ENCODE peak calls at places on chromosomes 2 and 18, in five cellular contexts. V is IMR-90, A is neuronal stem cell, X is mesenchymal stem cell, D is H1. L is an unnamed sample.

GRCh38 chr2:204357175-204357695 is 188.0 kb upstream of the PARD3B start:
- DNase-seq in X (no peak), V (no peak), D (no peak), A (no peak), L (no peak)

GRCh38 chr18:3226048-3226447 is 6.3 kb upstream of the MYOM1 start:
- DNase-seq in V (no peak), X (no peak), A (no peak), D (no peak), L (no peak)

GRCh38 chr2:39735648-39736047 is 43.4 kb downstream of the THUMPD2 start:
- DNase-seq in A (no peak), D (no peak), X (no peak), V (no peak), L (no peak)

GRCh38 chr18:23355206-23355605 is 97.9 kb upstream of the RIOK3 start:
- DNase-seq in X (no peak), V (no peak), D (no peak), A (no peak), L (no peak)

GRCh38 chr2:28233070-28233718 is 159.5 kb upstream of the FOSL2 start:
- DNase-seq in X (peak), D (no peak), A (no peak), V (peak), L (no peak)

GRCh38 chr2:162069200-162069910 is 4.7 kb downstream of the DPP4 start:
- DNase-seq in D (no peak), V (peak), A (no peak), X (no peak), L (no peak)

GRCh38 chr2:119683074-119683716 is 4.2 kb downstream of the TMEM177 start:
- DNase-seq in D (no peak), A (no peak), V (no peak), X (no peak), L (no peak)

GRCh38 chr2:31000970-31001369 is 137.3 kb downstream of the GALNT14 start:
- DNase-seq in V (no peak), A (no peak), D (no peak), X (no peak), L (no peak)

GRCh38 chr2:12982149-12982584 is 265.4 kb downstream of the TRIB2 start:
- DNase-seq in V (peak), D (no peak), A (no peak), X (no peak), L (no peak)

GRCh38 chr2:218959761-218960195 is 312 bp downstream of the CDK5R2 start:
- DNase-seq in V (no peak), D (no peak), X (no peak), A (no peak), L (peak)

GRCh38 chr2:202017940-202018339 is 15.7 kb upstream of the FZD7 start:
- DNase-seq in V (no peak), A (no peak), X (no peak), D (no peak), L (no peak)

GRCh38 chr2:17646096-17646554 is 105.6 kb downstream of the VSNL1 start:
- DNase-seq in A (peak), X (peak), D (no peak), V (peak), L (no peak)

GRCh38 chr18:32893915-32894314 is 121.1 kb upstream of the KLHL14 start:
- DNase-seq in X (no peak), A (no peak), D (no peak), V (no peak), L (no peak)

GRCh38 chr18:58754544-58755068 is 83.3 kb downstream of the MALT1 start:
- DNase-seq in X (no peak), A (no peak), D (no peak), V (no peak), L (no peak)

GRCh38 chr2:62197017-62197586 is 1.2 kb downstream of the B3GNT2 start:
- DNase-seq in X (no peak), V (no peak), A (peak), D (no peak), L (no peak)

GRCh38 chr2:224276251-224276650 is 125.7 kb downstream of the FAM124B start:
- DNase-seq in D (no peak), A (no peak), X (no peak), V (no peak), L (no peak)

GRCh38 chr18:39341106-39341505 is 1775.5 kb upstream of the CELF4 start:
- DNase-seq in A (no peak), V (no peak), X (no peak), D (no peak), L (no peak)

GRCh38 chr2:210195066-210195852 is 24.1 kb upstream of the KANSL1L start:
- DNase-seq in A (no peak), V (peak), X (peak), D (no peak), L (no peak)

GRCh38 chr2:216633616-216634316 is 546 bp downstream of the IGFBP2 start:
- DNase-seq in A (no peak), D (no peak), X (peak), V (no peak), L (peak)

GRCh38 chr2:59567115-59567514 is 986.3 kb downstream of the BCL11A start:
- DNase-seq in D (no peak), A (no peak), X (no peak), V (no peak), L (no peak)

GRCh38 chr2:109085912-109086742 is 42.9 kb upstream of the SH3RF3 start:
- DNase-seq in D (no peak), A (no peak), V (no peak), X (no peak), L (no peak)

GRCh38 chr2:176066645-176067586 is 16.8 kb downstream of the EVX2 start:
- DNase-seq in V (no peak), A (no peak), D (no peak), X (no peak), L (peak)

GRCh38 chr2:33115196-33115595 is 168.4 kb downstream of the LTBP1 start:
- DNase-seq in X (no peak), D (no peak), V (no peak), A (no peak), L (no peak)

GRCh38 chr2:25090801-25091200 is 48.9 kb downstream of the EFR3B start:
- DNase-seq in A (no peak), D (no peak), X (no peak), V (no peak), L (no peak)

GRCh38 chr2:189913851-189914250 is 129.6 kb downstream of the PMS1 start:
- DNase-seq in X (no peak), V (no peak), A (no peak), D (no peak), L (no peak)

GRCh38 chr18:74217476-74218143 is 69.3 kb downstream of the TIMM21 start:
- DNase-seq in V (no peak), D (no peak), X (no peak), A (no peak), L (no peak)

GRCh38 chr2:206193643-206194382 is 34.1 kb downstream of the EEF1B2 start:
- DNase-seq in A (no peak), X (no peak), V (no peak), D (no peak), L (no peak)

GRCh38 chr18:7147399-7147798 is 29.8 kb upstream of the LAMA1 start:
- DNase-seq in D (no peak), A (no peak), X (no peak), V (no peak), L (no peak)
- H4K8ac ChIP-seq in D (no peak), A (no peak), X (no peak), V (no peak), L (no peak)

GRCh38 chr18:9739516-9739915 is 31.4 kb downstream of the RAB31 start:
- DNase-seq in A (no peak), V (no peak), D (no peak), X (no peak), L (no peak)

GRCh38 chr18:9736445-9736844 is 28.3 kb downstream of the RAB31 start:
- DNase-seq in D (no peak), V (no peak), X (no peak), A (no peak), L (no peak)

GRCh38 chr18:9736942-9737813 is 29.1 kb downstream of the RAB31 start:
- DNase-seq in A (no peak), D (no peak), X (peak), V (peak), L (no peak)

GRCh38 chr18:9738266-9738969 is 30.3 kb downstream of the RAB31 start:
- DNase-seq in A (no peak), X (no peak), D (no peak), V (no peak), L (no peak)

GRCh38 chr18:9737814-9738160 is 29.7 kb downstream of the RAB31 start:
- DNase-seq in A (no peak), D (no peak), X (no peak), V (no peak), L (no peak)
- H2BK15ac ChIP-seq in A (no peak), D (no peak), X (no peak), V (no peak), L (no peak)

GRCh38 chr18:24764766-24765165 is 304.3 kb downstream of the HRH4 start:
- DNase-seq in D (no peak), V (peak), X (no peak), A (no peak), L (no peak)
- H4K91ac ChIP-seq in D (no peak), V (peak), X (no peak), A (no peak), L (no peak)

GRCh38 chr2:112645396-112646101 is at the start of gene SLC20A1:
- DNase-seq in A (peak), V (peak), X (peak), D (peak), L (peak)
- H4K8ac ChIP-seq in A (no peak), V (peak), X (peak), D (peak), L (no peak)

GRCh38 chr2:200003444-200003843 is 48.1 kb downstream of the MAIP1 start:
- DNase-seq in A (no peak), X (peak), V (peak), D (no peak), L (no peak)
- H2BK15ac ChIP-seq in A (no peak), X (no peak), V (no peak), D (no peak), L (no peak)

GRCh38 chr2:174667461-174667860 is 69.9 kb upstream of the WIPF1 start:
- DNase-seq in D (no peak), X (no peak), A (no peak), V (no peak), L (peak)

GRCh38 chr2:174666312-174666711 is 68.7 kb upstream of the WIPF1 start:
- DNase-seq in X (no peak), A (no peak), V (no peak), D (no peak), L (no peak)

GRCh38 chr2:174669321-174669720 is 71.7 kb upstream of the WIPF1 start:
- DNase-seq in A (no peak), D (no peak), X (no peak), V (no peak), L (no peak)

GRCh38 chr2:174666786-174667369 is 69.3 kb upstream of the WIPF1 start:
- DNase-seq in X (no peak), V (no peak), A (no peak), D (no peak), L (no peak)

GRCh38 chr2:174668075-174668474 is 70.5 kb upstream of the WIPF1 start:
- DNase-seq in V (no peak), X (no peak), D (no peak), A (no peak), L (no peak)
- H4K91ac ChIP-seq in V (no peak), X (no peak), D (no peak), A (no peak), L (no peak)